ENCODE peak calls at places on chromosomes 3 and 15, in nine cellular contexts. J, Y, P, R, F, N, C, G and K are unnamed samples.

GRCh38 chr3:155312781-155313180 is 19.3 kb upstream of the STRIT1 start:
- DNase-seq in J (no peak), Y (peak; percentile 38), P (no peak), R (no peak), F (no peak), N (no peak), C (no peak), G (no peak), K (no peak)

GRCh38 chr15:66760968-66761722 is 59.1 kb downstream of the SMAD6 start:
- DNase-seq in J (no peak), Y (peak; percentile 85), P (peak; percentile 57), R (no peak), F (no peak), N (no peak), C (no peak), G (no peak), K (no peak)

GRCh38 chr3:43770426-43771103 is 79.8 kb downstream of the ABHD5 start:
- DNase-seq in J (no peak), Y (peak; percentile 41), P (peak; percentile 85), R (peak; percentile 15), F (peak; percentile 52), N (peak; percentile 78), C (no peak), G (no peak), K (no peak)

GRCh38 chr3:193944161-193944884 is 191.6 kb upstream of the HES1 start:
- DNase-seq in J (no peak), Y (no peak), P (no peak), R (no peak), F (no peak), N (no peak), C (no peak), G (no peak), K (no peak)

GRCh38 chr3:39260957-39261356 is 18.9 kb downstream of the CX3CR1 start:
- DNase-seq in J (peak; percentile 88), Y (peak; percentile 94), P (peak; percentile 94), R (peak; percentile 28), F (peak; percentile 79), N (peak; percentile 71), C (peak; percentile 20), G (peak; percentile 61), K (no peak)

GRCh38 chr3:124248471-124249028 is 256.6 kb upstream of the ROPN1 start:
- DNase-seq in J (no peak), Y (peak; percentile 88), P (peak; percentile 57), R (no peak), F (peak; percentile 28), N (no peak), C (no peak), G (no peak), K (no peak)

GRCh38 chr3:134364061-134364935 is 9.9 kb downstream of the AMOTL2 start:
- DNase-seq in J (peak; percentile 97), Y (peak; percentile 99), P (peak; percentile 96), R (peak; percentile 96), F (peak; percentile 85), N (peak; percentile 93), C (no peak), G (peak; percentile 95), K (peak; percentile 94)

GRCh38 chr3:186361612-186362408 is at the start of gene DGKG:
- DNase-seq in J (no peak), Y (peak; percentile 9), P (peak; percentile 73), R (no peak), F (no peak), N (peak; percentile 51), C (no peak), G (peak; percentile 51), K (peak; percentile 30)

GRCh38 chr3:176987901-176988300 is 209.4 kb downstream of the TBL1XR1 start:
- DNase-seq in J (no peak), Y (peak; percentile 90), P (no peak), R (peak; percentile 10), F (no peak), N (peak; percentile 47), C (no peak), G (no peak), K (no peak)

GRCh38 chr3:11499144-11499543 is 144.6 kb downstream of the VGLL4 start:
- DNase-seq in J (no peak), Y (peak; percentile 92), P (no peak), R (no peak), F (no peak), N (no peak), C (no peak), G (no peak), K (no peak)

GRCh38 chr3:46127503-46127902 is 80.6 kb downstream of the CCR1 start:
- DNase-seq in J (no peak), Y (peak; percentile 93), P (no peak), R (no peak), F (no peak), N (no peak), C (no peak), G (no peak), K (no peak)

GRCh38 chr3:52982839-52983238 is 63.0 kb downstream of the SFMBT1 start:
- DNase-seq in J (no peak), Y (no peak), P (no peak), R (no peak), F (no peak), N (no peak), C (no peak), G (no peak), K (no peak)

GRCh38 chr3:173465112-173465511 is 67.6 kb downstream of the NLGN1 start:
- DNase-seq in J (no peak), Y (peak; percentile 36), P (no peak), R (no peak), F (no peak), N (no peak), C (no peak), G (no peak), K (no peak)

GRCh38 chr3:106249159-106249558 is 380.3 kb upstream of the CBLB start:
- DNase-seq in J (no peak), Y (no peak), P (no peak), R (no peak), F (no peak), N (no peak), C (no peak), G (no peak), K (no peak)

GRCh38 chr15:65767895-65768294 is 24.2 kb downstream of the DENND4A start:
- DNase-seq in J (no peak), Y (no peak), P (no peak), R (no peak), F (no peak), N (no peak), C (no peak), G (no peak), K (no peak)

GRCh38 chr3:61562810-61563613 is 1.6 kb downstream of the PTPRG start:
- DNase-seq in J (no peak), Y (peak; percentile 52), P (peak; percentile 39), R (peak; percentile 41), F (no peak), N (no peak), C (no peak), G (no peak), K (peak; percentile 35)

GRCh38 chr3:159964166-159964973 is 24.3 kb upstream of the IL12A start:
- DNase-seq in J (no peak), Y (peak; percentile 61), P (no peak), R (no peak), F (no peak), N (no peak), C (no peak), G (no peak), K (no peak)

GRCh38 chr3:48352546-48352945 is 19.1 kb upstream of the SPINK8 start:
- DNase-seq in J (no peak), Y (no peak), P (no peak), R (no peak), F (no peak), N (no peak), C (no peak), G (no peak), K (no peak)

GRCh38 chr3:99418709-99419108 is 219.7 kb upstream of the COL8A1 start:
- DNase-seq in J (no peak), Y (no peak), P (no peak), R (no peak), F (no peak), N (no peak), C (no peak), G (no peak), K (no peak)

DNA sequence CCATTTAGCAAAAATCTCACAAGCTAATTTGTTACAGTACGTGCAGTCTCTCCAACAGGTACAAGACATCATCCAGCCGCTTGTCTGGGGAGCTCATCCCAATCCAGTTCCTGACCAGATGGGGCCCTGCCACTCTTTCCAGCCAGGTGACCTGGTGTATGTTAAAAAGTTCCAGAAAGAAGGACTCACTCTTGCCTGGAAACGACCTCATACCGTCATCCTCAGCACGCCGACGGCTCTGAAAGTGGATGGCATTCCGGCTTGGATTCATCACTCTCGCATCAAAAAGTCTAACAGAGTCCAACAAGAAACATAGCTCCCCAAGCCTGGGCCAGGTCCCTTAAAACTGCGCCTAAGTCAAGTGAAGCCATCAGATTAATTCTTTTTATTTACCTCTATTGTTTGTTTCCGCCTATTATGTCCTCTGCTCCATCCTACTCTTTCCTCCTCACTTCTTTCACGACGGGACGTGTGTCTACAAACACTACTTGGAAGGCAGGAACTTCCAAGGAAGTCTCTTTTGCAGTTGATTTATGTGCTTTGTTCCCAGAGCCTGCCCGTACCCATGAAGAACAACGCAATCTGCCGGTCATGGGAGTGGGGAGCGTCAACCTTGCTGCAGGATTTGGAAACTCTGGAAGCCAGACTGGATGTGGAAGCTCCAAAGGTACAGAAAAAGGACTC is 37.5 kb downstream of the ZBTB11 start:
- DNase-seq in J (no peak), Y (no peak), P (no peak), R (no peak), F (no peak), N (no peak), C (no peak), G (no peak), K (no peak)
- H3K9me3 ChIP-seq in J (no peaks in the 10 kb centered on the region), Y (no peaks in the 10 kb centered on the region), P (no peaks in the 10 kb centered on the region), R (no peaks in the 10 kb centered on the region), F (no peaks in the 10 kb centered on the region), N (no peaks in the 10 kb centered on the region), C (no peaks in the 10 kb centered on the region), G (no peaks in the 10 kb centered on the region), K (no peaks in the 10 kb centered on the region)

GRCh38 chr3:117366574-117366973 is 657.0 kb downstream of the TUSC7 start:
- DNase-seq in J (no peak), Y (no peak), P (no peak), R (no peak), F (no peak), N (no peak), C (no peak), G (no peak), K (no peak)
- TF ChIP-seq CTCF in J (no peak), Y (no peak), P (no peak), R (no peak), F (no peak), N (no peak), C (no peak), G (no peak), K (no peak)

DNA sequence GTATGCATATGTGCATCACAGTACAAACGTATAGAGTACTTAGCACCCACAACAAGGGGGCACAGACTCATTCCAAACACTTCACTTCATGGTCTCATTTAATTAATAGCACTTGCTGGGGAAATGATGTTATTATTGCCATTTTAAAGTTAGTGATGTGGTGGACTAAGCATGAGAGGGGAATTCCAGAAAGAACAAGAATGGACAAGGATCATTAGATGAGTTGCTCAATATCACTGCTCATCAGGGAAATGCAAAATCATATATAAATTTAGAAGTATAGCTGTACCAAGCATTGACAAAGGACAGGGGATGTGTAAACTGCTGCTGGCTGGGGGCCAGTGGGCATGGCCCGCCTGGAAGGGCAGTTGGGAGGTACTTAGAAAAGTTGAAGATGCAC is 14.7 kb downstream of the PRR20G start:
- DNase-seq in J (no peak), Y (no peak), P (no peak), R (no peak), F (no peak), N (no peak), C (no peak), G (no peak), K (no peak)
- H3K9me3 ChIP-seq in J (no peaks in the 10 kb centered on the region), Y (no peaks in the 10 kb centered on the region), P (peaks cover 22% of the 10 kb centered on the region), R (no peaks in the 10 kb centered on the region), F (no peaks in the 10 kb centered on the region), N (peaks cover 7% of the 10 kb centered on the region), C (peaks cover 17% of the 10 kb centered on the region), G (no peaks in the 10 kb centered on the region), K (peaks cover 12% of the 10 kb centered on the region)

GRCh38 chr3:20186600-20187004 is 596 bp upstream of the SGO1 start:
- DNase-seq in J (no peak), Y (no peak), P (no peak), R (no peak), F (no peak), N (no peak), C (no peak), G (no peak), K (no peak)
- TF ChIP-seq CTCF in J (no peak), Y (no peak), P (no peak), R (no peak), F (no peak), N (no peak), C (no peak), G (no peak), K (no peak)